ENCODE peak calls at places on chromosomes 7 and 10, in nine cellular contexts. H is GM12891; N is activated CD4-positive, alpha-beta T cell treated with anti-CD3 and anti-CD28 coated beads for 36 hours; A is left cardiac atrium; X is substantia nigra; K is lower lobe of right lung; B is hepatic stellate cell; F is CD4-positive, alpha-beta T cell; O is B cell. E is an unnamed sample.

GRCh38 chr10:77892761-77893160 is 33.8 kb downstream of the DLG5 start:
- DNase-seq in N (no peak), X (no peak), A (no peak), B (no peak), O (no peak), K (no peak), H (no peak), F (no peak), E (no peak)

GRCh38 chr10:62502995-62503613 is 128.9 kb downstream of the ZNF365 start:
- DNase-seq in B (no peak), K (no peak), F (no peak), H (no peak), O (no peak), X (no peak), A (no peak), N (no peak), E (no peak)

GRCh38 chr7:77338883-77339629 is 77.1 kb downstream of the GSAP start:
- DNase-seq in K (peak), N (no peak), A (no peak), F (no peak), X (no peak), B (no peak), H (no peak), O (no peak), E (peak)

GRCh38 chr10:77036993-77037734 is 600.4 kb downstream of the KCNMA1 start:
- DNase-seq in A (no peak), B (no peak), N (no peak), X (no peak), F (no peak), H (no peak), K (no peak), O (no peak), E (peak)

GRCh38 chr7:119900996-119901395 is 372.0 kb upstream of the KCND2 start:
- DNase-seq in H (no peak), O (no peak), X (no peak), A (no peak), K (no peak), B (no peak), F (no peak), N (no peak), E (peak)

GRCh38 chr7:157396316-157397035 is 59.7 kb downstream of the DNAJB6 start:
- DNase-seq in F (no peak), A (no peak), H (no peak), N (no peak), B (no peak), K (no peak), O (no peak), X (no peak), E (no peak)

GRCh38 chr10:89202033-89202425 is 5.1 kb downstream of the CH25H start:
- DNase-seq in H (no peak), A (no peak), N (no peak), O (no peak), B (no peak), K (no peak), X (no peak), F (no peak), E (peak)

GRCh38 chr10:75395171-75395954 is 6.2 kb downstream of the ZNF503 start:
- DNase-seq in N (peak), O (peak), X (no peak), A (peak), F (no peak), B (no peak), K (peak), H (peak), E (peak)

GRCh38 chr10:15879058-15879457 is 18.8 kb upstream of the MINDY3 start:
- DNase-seq in O (no peak), H (no peak), A (no peak), B (peak), F (no peak), N (no peak), K (no peak), X (no peak), E (peak)

GRCh38 chr7:115911466-115911865 is 119.1 kb downstream of the TFEC start:
- DNase-seq in H (no peak), K (no peak), X (no peak), N (no peak), O (no peak), A (no peak), B (no peak), F (no peak), E (no peak)

GRCh38 chr10:104923501-104923900 is 282.4 kb downstream of the SORCS3 start:
- DNase-seq in K (no peak), F (no peak), H (no peak), N (no peak), B (no peak), X (no peak), O (no peak), A (no peak), E (no peak)

GRCh38 chr7:100089458-100090201 is 861 bp downstream of the COPS6 start:
- DNase-seq in A (no peak), F (no peak), O (no peak), N (peak), K (no peak), X (no peak), H (no peak), B (no peak), E (no peak)

GRCh38 chr10:91566142-91566541 is 66.7 kb downstream of the PPP1R3C start:
- DNase-seq in H (no peak), F (no peak), X (no peak), A (no peak), K (no peak), B (no peak), N (no peak), O (no peak), E (no peak)

GRCh38 chr10:113415246-113415645 is 137.6 kb upstream of the HABP2 start:
- DNase-seq in K (no peak), N (no peak), F (no peak), X (no peak), H (no peak), O (no peak), A (no peak), B (no peak), E (peak)

GRCh38 chr7:149696313-149696712 is 77.1 kb downstream of the ZNF467 start:
- DNase-seq in A (no peak), O (no peak), F (no peak), B (no peak), H (no peak), X (no peak), N (no peak), K (no peak), E (no peak)

GRCh38 chr7:30816291-30817059 is 45.3 kb downstream of the MINDY4 start:
- DNase-seq in O (no peak), F (no peak), X (no peak), B (no peak), H (no peak), N (no peak), A (peak), K (no peak), E (no peak)

GRCh38 chr10:104809288-104810090 is 168.4 kb downstream of the SORCS3 start:
- DNase-seq in K (no peak), F (no peak), O (no peak), A (no peak), B (no peak), X (no peak), H (no peak), N (no peak), E (no peak)

GRCh38 chr7:75920431-75921161 is 5.6 kb downstream of the POR start:
- DNase-seq in N (peak), X (no peak), H (no peak), K (no peak), F (peak), A (peak), O (no peak), B (no peak), E (peak)

GRCh38 chr7:151570366-151570915 is 50.7 kb upstream of the RHEB start:
- DNase-seq in H (no peak), X (no peak), O (no peak), A (no peak), B (no peak), F (no peak), N (no peak), K (no peak), E (no peak)

GRCh38 chr7:116832692-116833091 is 29.7 kb upstream of the CAPZA2 start:
- DNase-seq in H (no peak), A (no peak), B (no peak), F (no peak), N (no peak), O (no peak), K (no peak), X (no peak), E (no peak)

GRCh38 chr10:16386855-16387254 is 50.0 kb upstream of the PTER start:
- DNase-seq in O (no peak), A (no peak), K (no peak), N (no peak), X (no peak), H (no peak), B (no peak), F (no peak), E (no peak)

GRCh38 chr10:101569465-101569837 is 18.6 kb downstream of the POLL start:
- DNase-seq in A (no peak), X (no peak), K (no peak), N (no peak), F (no peak), B (no peak), H (no peak), O (no peak), E (no peak)

GRCh38 chr7:130734525-130735272 is 692 bp upstream of the KLF14 start:
- DNase-seq in A (no peak), X (no peak), O (no peak), H (no peak), N (no peak), F (no peak), K (no peak), B (no peak), E (peak)

GRCh38 chr10:113000454-113000853 is 50.4 kb downstream of the TCF7L2 start:
- DNase-seq in N (no peak), H (no peak), O (no peak), X (no peak), K (no peak), F (no peak), B (no peak), A (no peak), E (no peak)

GRCh38 chr10:10942441-10942840 is 75.2 kb upstream of the CELF2 start:
- DNase-seq in H (no peak), F (no peak), B (no peak), K (no peak), A (no peak), N (no peak), O (no peak), X (no peak), E (no peak)

GRCh38 chr7:5634107-5634950 is 147.1 kb downstream of the RNF216 start:
- DNase-seq in A (peak), X (peak), K (no peak), B (peak), N (no peak), F (no peak), H (no peak), O (no peak), E (no peak)

GRCh38 chr10:14953452-14954000 is 370 bp downstream of the DCLRE1C start:
- DNase-seq in A (peak), K (peak), H (peak), X (no peak), B (peak), F (no peak), N (no peak), O (no peak), E (peak)

GRCh38 chr10:14195455-14195854 is 135.3 kb downstream of the FRMD4A start:
- DNase-seq in X (no peak), N (no peak), F (no peak), K (no peak), H (no peak), A (no peak), B (no peak), O (no peak), E (no peak)

GRCh38 chr7:29857654-29858053 is 51.3 kb downstream of the WIPF3 start:
- DNase-seq in A (no peak), X (no peak), O (no peak), N (no peak), F (no peak), K (no peak), H (no peak), B (no peak), E (no peak)

GRCh38 chr10:132987671-132988571 is 45.6 kb upstream of the CFAP46 start:
- DNase-seq in F (no peak), K (peak), O (no peak), A (peak), B (peak), H (no peak), X (no peak), N (no peak), E (no peak)

GRCh38 chr7:135189221-135189662 is 18.7 kb upstream of the CYREN start:
- DNase-seq in X (no peak), O (no peak), K (no peak), N (no peak), H (no peak), B (no peak), A (no peak), F (no peak), E (peak)

GRCh38 chr10:22251751-22252285 is 34.0 kb upstream of the EBLN1 start:
- DNase-seq in B (peak), X (peak), K (peak), O (peak), H (peak), A (peak), F (peak), N (peak), E (no peak)

GRCh38 chr10:132506711-132507466 is 30.7 kb upstream of the INPP5A start:
- DNase-seq in B (no peak), O (peak), H (no peak), K (peak), A (no peak), X (no peak), F (no peak), N (peak), E (no peak)

GRCh38 chr10:77879710-77880109 is 46.8 kb downstream of the DLG5 start:
- DNase-seq in B (no peak), O (no peak), K (no peak), H (no peak), A (no peak), X (no peak), F (no peak), N (no peak), E (no peak)

GRCh38 chr7:56105508-56105907 is 768 bp downstream of the CHCHD2 start:
- DNase-seq in O (no peak), K (no peak), N (peak), X (no peak), B (peak), F (no peak), H (no peak), A (no peak), E (peak)

GRCh38 chr7:102122026-102122425 is 164.6 kb upstream of the SH2B2 start:
- DNase-seq in X (no peak), K (no peak), O (no peak), F (no peak), H (peak), A (no peak), B (peak), N (no peak), E (peak)

GRCh38 chr7:149782682-149783345 is 9.4 kb upstream of the ZNF467 start:
- DNase-seq in F (no peak), O (no peak), N (no peak), A (no peak), X (no peak), B (no peak), H (no peak), K (no peak), E (no peak)